ENCODE peak calls at places on chromosomes 1 and 21, in six cellular contexts. U, A, L, Z, B and F are unnamed samples.

GRCh38 chr21:31132574-31133242 is 94.4 kb upstream of the KRTAP19-8 start:
- DNase-seq in Z (no peak), A (no peak), U (no peak), B (peak), L (peak), F (no peak)

GRCh38 chr1:161954466-161954865 is 69.2 kb downstream of the OLFML2B start:
- DNase-seq in U (peak), L (no peak), A (no peak), Z (no peak), B (no peak), F (no peak)

GRCh38 chr21:45407629-45408247 is 2.8 kb downstream of the COL18A1 start:
- DNase-seq in Z (no peak), B (no peak), A (no peak), L (no peak), U (no peak), F (no peak)

GRCh38 chr1:209405183-209405823 is 178.2 kb upstream of the CAMK1G start:
- DNase-seq in L (no peak), U (peak), Z (no peak), B (peak), A (no peak), F (no peak)

GRCh38 chr21:36330904-36331303 is 10.9 kb downstream of the MORC3 start:
- DNase-seq in L (peak), Z (peak), U (peak), A (peak), B (no peak), F (no peak)

GRCh38 chr1:241837413-241837812 is 10.6 kb upstream of the EXO1 start:
- DNase-seq in Z (no peak), A (no peak), U (no peak), B (no peak), L (no peak), F (no peak)

GRCh38 chr1:29409616-29410015 is 173.3 kb downstream of the PTPRU start:
- DNase-seq in U (no peak), L (no peak), A (no peak), B (no peak), Z (no peak), F (no peak)

GRCh38 chr1:43238991-43239469 is 30.8 kb upstream of the TMEM125 start:
- DNase-seq in Z (no peak), A (no peak), L (no peak), U (no peak), B (no peak), F (no peak)

GRCh38 chr1:151175036-151175741 is 592 bp downstream of the TMOD4 start:
- DNase-seq in L (no peak), B (no peak), Z (no peak), A (no peak), U (no peak), F (no peak)